ENCODE peak calls at places on chromosomes 1 and 21, in eight cellular contexts. V, I, H, B, K, O, X and A are unnamed samples.

GRCh38 chr1:23960291-23960718 is 677 bp downstream of the PNRC2 start:
- DNase-seq in X (no peak), I (no peak), V (no peak), B (no peak), H (no peak), O (peak), K (no peak), A (no peak)

GRCh38 chr21:15839026-15839425 is 109.2 kb downstream of the USP25 start:
- DNase-seq in K (no peak), I (no peak), H (no peak), B (no peak), X (no peak), V (no peak), O (no peak), A (no peak)

GRCh38 chr1:206506803-206507394 is 432 bp upstream of the RASSF5 start:
- DNase-seq in H (peak), X (no peak), I (no peak), V (peak), B (no peak), O (no peak), K (no peak), A (no peak)

GRCh38 chr1:2645143-2645542 is 12.3 kb upstream of the MMEL1 start:
- DNase-seq in H (peak), O (no peak), B (no peak), V (no peak), K (no peak), X (no peak), I (peak), A (no peak)

GRCh38 chr1:226939439-226940028 is 560 bp upstream of the COQ8A start:
- DNase-seq in B (peak), O (no peak), I (peak), V (peak), H (peak), X (no peak), K (peak), A (no peak)

GRCh38 chr1:67596674-67597073 is 88.3 kb upstream of the GADD45A start:
- DNase-seq in I (no peak), B (no peak), K (no peak), V (no peak), X (no peak), O (no peak), H (no peak), A (no peak)

GRCh38 chr21:29674343-29674742 is 265.5 kb downstream of the GRIK1 start:
- DNase-seq in I (no peak), B (no peak), X (no peak), H (no peak), O (no peak), V (no peak), K (no peak), A (no peak)

GRCh38 chr1:59477286-59477685 is 180.4 kb downstream of the FGGY start:
- DNase-seq in V (no peak), B (no peak), I (no peak), K (no peak), O (peak), H (no peak), X (peak), A (peak)

GRCh38 chr1:211736351-211736915 is 61.0 kb upstream of the NEK2 start:
- DNase-seq in I (peak), X (no peak), V (no peak), K (peak), H (no peak), O (peak), B (no peak), A (no peak)

GRCh38 chr1:226605573-226605950 is 57.0 kb downstream of the STUM start:
- DNase-seq in H (peak), V (no peak), K (no peak), B (no peak), O (no peak), I (peak), X (no peak), A (no peak)

GRCh38 chr1:29239142-29239541 is 2.8 kb downstream of the PTPRU start:
- DNase-seq in X (no peak), I (no peak), V (peak), H (no peak), K (peak), B (no peak), O (peak), A (peak)

GRCh38 chr1:66168467-66168887 is 365.5 kb upstream of the SGIP1 start:
- DNase-seq in I (no peak), H (no peak), V (no peak), O (peak), X (no peak), K (no peak), B (no peak), A (no peak)

GRCh38 chr1:183029591-183030000 is 6.4 kb downstream of the LAMC1 start:
- DNase-seq in V (no peak), I (no peak), K (no peak), H (no peak), O (peak), B (no peak), X (peak), A (no peak)

GRCh38 chr1:82227286-82227685 is 426.6 kb downstream of the ADGRL2 start:
- DNase-seq in B (no peak), X (peak), K (no peak), I (no peak), V (no peak), O (no peak), H (no peak), A (no peak)

GRCh38 chr1:61141288-61142044 is 59.1 kb downstream of the NFIA start:
- DNase-seq in H (no peak), X (no peak), B (no peak), O (peak), V (no peak), I (no peak), K (no peak), A (peak)

GRCh38 chr1:168488153-168488552 is 55.6 kb downstream of the XCL2 start:
- DNase-seq in X (no peak), B (no peak), K (peak), H (peak), V (no peak), I (peak), O (peak), A (no peak)

GRCh38 chr1:203338335-203339036 is 12.4 kb downstream of the FMOD start:
- DNase-seq in K (peak), B (peak), I (peak), V (peak), O (peak), X (peak), H (peak), A (no peak)

GRCh38 chr1:235918032-235918431 is 51.3 kb upstream of the LYST start:
- DNase-seq in V (no peak), H (no peak), X (no peak), I (no peak), B (no peak), K (no peak), O (peak), A (no peak)
- H3K27ac ChIP-seq in V (no peak), H (peak), X (peak), I (no peak), B (no peak), K (peak), O (peak), A (peak)

DNA sequence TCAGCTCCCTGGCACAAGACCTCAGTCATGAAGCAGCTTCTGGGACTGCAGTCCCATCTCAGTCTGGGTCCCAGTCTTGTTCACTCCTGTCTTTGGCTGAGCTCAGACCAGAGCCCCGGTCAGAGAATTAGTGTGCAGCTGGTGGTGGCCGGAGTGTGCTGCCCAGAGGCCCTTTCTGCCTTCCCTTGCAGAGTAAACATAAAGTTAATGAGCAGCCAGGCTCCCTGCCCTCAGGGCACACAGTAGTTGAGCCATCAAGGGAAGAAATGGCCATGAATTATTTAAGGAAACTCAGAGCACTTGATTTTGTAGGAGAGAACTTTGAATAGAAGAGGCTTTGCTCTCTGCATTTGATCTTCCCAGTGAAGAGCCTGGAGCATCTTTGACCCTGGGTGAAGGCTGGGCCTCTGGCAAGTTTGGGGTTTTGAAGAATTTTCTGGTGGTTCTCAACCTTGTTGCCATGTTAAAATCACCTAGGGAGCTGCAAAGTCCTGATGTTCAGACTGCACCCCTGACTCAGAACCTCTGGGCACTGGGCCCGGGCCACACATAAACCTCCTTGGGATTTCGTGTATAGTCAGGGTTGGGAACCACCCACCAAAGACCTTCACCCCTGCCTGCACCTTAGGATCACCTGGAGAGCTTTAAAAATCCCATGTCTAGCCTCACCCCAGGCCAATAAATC is 26.4 kb upstream of the SELENON start:
- DNase-seq in I (no peak), V (no peak), X (no peak), O (peak), K (peak), B (no peak), H (no peak), A (no peak)
- H3K27ac ChIP-seq in I (no peak), V (peak), X (no peak), O (no peak), K (no peak), B (peak), H (no peak), A (no peak)

GRCh38 chr1:224450956-224451350 is 16.4 kb upstream of the WDR26 start:
- DNase-seq in O (no peak), I (no peak), X (no peak), V (no peak), K (peak), B (no peak), H (no peak), A (no peak)
- H3K27ac ChIP-seq in O (no peak), I (no peak), X (no peak), V (no peak), K (peak), B (no peak), H (no peak), A (peak)

GRCh38 chr1:223233019-223233409 is 90.0 kb upstream of the TLR5 start:
- DNase-seq in K (no peak), I (no peak), X (no peak), V (no peak), H (no peak), B (no peak), O (no peak), A (no peak)

GRCh38 chr1:223231581-223231980 is 88.5 kb upstream of the TLR5 start:
- DNase-seq in O (no peak), X (no peak), H (no peak), B (no peak), I (no peak), K (no peak), V (no peak), A (no peak)

GRCh38 chr1:223230161-223230881 is 87.3 kb upstream of the TLR5 start:
- DNase-seq in V (no peak), H (no peak), X (peak), K (no peak), I (no peak), O (peak), B (no peak), A (peak)

GRCh38 chr1:223229756-223230155 is 86.7 kb upstream of the TLR5 start:
- DNase-seq in X (no peak), V (no peak), O (no peak), H (no peak), K (no peak), I (no peak), B (no peak), A (no peak)

GRCh38 chr1:223231011-223231572 is 88.0 kb upstream of the TLR5 start:
- DNase-seq in H (no peak), O (no peak), B (no peak), I (no peak), K (no peak), V (no peak), X (no peak), A (no peak)
- H3K27ac ChIP-seq in H (no peak), O (peak), B (peak), I (no peak), K (no peak), V (no peak), X (no peak), A (peak)

GRCh38 chr1:88773540-88774150 is 89.6 kb downstream of the PKN2 start:
- DNase-seq in H (no peak), B (no peak), O (peak), V (no peak), K (no peak), X (peak), I (no peak), A (peak)
- H3K27ac ChIP-seq in H (no peak), B (no peak), O (peak), V (no peak), K (no peak), X (no peak), I (no peak), A (peak)

DNA sequence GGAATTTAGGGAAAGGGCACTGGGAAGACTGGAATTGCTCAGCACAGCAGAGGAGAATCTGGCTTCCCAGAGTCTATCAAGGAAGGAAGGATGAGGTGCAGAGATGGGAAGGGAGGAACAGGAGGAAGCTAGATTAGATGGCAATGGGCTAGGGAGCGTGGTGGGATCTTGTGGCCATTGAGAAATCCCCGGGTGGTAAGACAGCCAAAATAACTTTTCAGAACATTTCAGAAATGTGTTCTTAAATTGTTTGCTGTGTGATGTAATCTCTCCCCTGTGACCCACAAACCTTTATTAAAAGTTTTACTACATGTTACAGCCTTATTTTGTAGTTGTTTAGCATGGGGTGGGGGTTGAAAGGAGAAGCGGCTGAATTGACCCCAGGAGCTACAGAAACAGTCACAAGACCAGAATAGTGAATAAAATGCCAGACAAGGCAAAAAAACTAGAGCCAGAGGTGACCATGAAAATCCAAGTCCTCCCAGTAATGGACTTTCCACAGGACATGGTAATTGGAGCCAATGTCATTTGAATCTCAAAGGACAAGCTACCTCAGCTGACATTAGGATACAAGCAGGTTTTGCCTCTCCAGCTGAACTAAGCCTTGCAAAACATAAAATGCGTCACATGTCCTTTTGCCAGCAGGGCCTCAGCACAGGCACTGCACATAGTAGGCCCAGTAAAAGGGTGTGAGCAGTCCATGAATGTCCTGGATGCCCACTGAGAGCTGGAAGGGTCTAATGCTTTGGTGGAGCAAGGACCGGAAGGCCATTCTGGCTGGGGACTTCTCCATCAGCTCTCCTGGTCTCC is 980 bp upstream of the AHCYL1 start:
- DNase-seq in H (no peak), O (no peak), V (no peak), B (no peak), K (no peak), X (no peak), I (no peak), A (no peak)
- H3K27ac ChIP-seq in H (peak), O (peak), V (no peak), B (no peak), K (peak), X (no peak), I (no peak), A (no peak)

GRCh38 chr1:181114574-181115366 is 26.3 kb downstream of the IER5 start:
- DNase-seq in B (no peak), H (no peak), I (no peak), V (no peak), O (no peak), K (no peak), X (no peak), A (no peak)

GRCh38 chr1:181115367-181115684 is 26.8 kb downstream of the IER5 start:
- DNase-seq in K (no peak), B (no peak), O (no peak), V (no peak), X (no peak), I (no peak), H (no peak), A (no peak)

GRCh38 chr1:181117648-181118449 is 29.3 kb downstream of the IER5 start:
- DNase-seq in O (peak), V (peak), K (peak), B (no peak), H (no peak), X (no peak), I (no peak), A (peak)

GRCh38 chr1:181119076-181119989 is 30.8 kb downstream of the IER5 start:
- DNase-seq in H (no peak), O (peak), B (no peak), V (no peak), X (no peak), I (no peak), K (peak), A (peak)

GRCh38 chr1:181116819-181117390 is 28.4 kb downstream of the IER5 start:
- DNase-seq in O (no peak), X (no peak), K (no peak), V (no peak), I (no peak), H (no peak), B (no peak), A (no peak)
- H3K27ac ChIP-seq in O (peak), X (no peak), K (peak), V (no peak), I (no peak), H (no peak), B (no peak), A (peak)

GRCh38 chr1:161193561-161194235 is 5.2 kb downstream of the ADAMTS4 start:
- DNase-seq in X (no peak), V (no peak), H (peak), I (peak), K (no peak), B (no peak), O (no peak), A (no peak)

GRCh38 chr1:161196521-161197451 is 2.1 kb downstream of the ADAMTS4 start:
- DNase-seq in X (peak), O (peak), V (no peak), K (no peak), I (peak), H (peak), B (no peak), A (no peak)

GRCh38 chr1:161196111-161196510 is 2.7 kb downstream of the ADAMTS4 start:
- DNase-seq in V (no peak), I (peak), K (no peak), H (no peak), B (no peak), X (no peak), O (no peak), A (no peak)

GRCh38 chr1:161192476-161193465 is 6.1 kb downstream of the ADAMTS4 start:
- DNase-seq in X (peak), H (peak), K (no peak), V (peak), O (peak), B (peak), I (peak), A (no peak)

GRCh38 chr1:161195171-161195570 is 3.7 kb downstream of the ADAMTS4 start:
- DNase-seq in I (peak), O (no peak), V (no peak), X (no peak), K (no peak), H (peak), B (no peak), A (no peak)
- H3K27ac ChIP-seq in I (no peak), O (no peak), V (no peak), X (no peak), K (peak), H (no peak), B (no peak), A (no peak)

GRCh38 chr1:84253891-84254290 is 47.6 kb upstream of the SAMD13 start:
- DNase-seq in X (peak), B (no peak), O (peak), H (peak), V (no peak), I (no peak), K (peak), A (peak)
- H3K27ac ChIP-seq in X (peak), B (no peak), O (peak), H (peak), V (no peak), I (no peak), K (no peak), A (peak)

DNA sequence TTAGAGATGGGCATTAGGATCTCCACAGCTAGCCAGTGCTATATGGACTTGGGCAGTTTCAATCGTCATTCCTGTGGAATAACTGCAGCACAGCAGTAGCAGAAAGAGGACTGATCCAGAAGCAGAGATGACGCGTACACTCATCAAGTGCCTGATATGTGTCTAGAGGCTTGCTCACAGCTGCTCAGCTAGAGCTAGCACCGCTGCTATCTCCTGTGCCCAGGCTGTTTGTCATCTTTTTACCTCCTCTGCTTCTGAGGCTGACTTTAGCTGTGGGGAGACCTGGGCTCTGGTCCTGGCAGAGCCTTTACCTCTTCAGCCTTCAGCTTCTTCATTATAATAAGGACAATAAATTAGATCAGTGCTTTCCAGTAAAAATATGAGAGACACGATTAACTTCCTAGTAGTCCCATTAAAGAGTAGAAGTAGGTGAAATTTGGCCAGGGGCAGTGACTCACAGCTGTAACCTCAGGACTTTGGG is 5.3 kb downstream of the TENT5C start:
- DNase-seq in V (peak), H (no peak), I (no peak), K (no peak), O (no peak), X (no peak), B (no peak), A (no peak)
- H3K27ac ChIP-seq in V (no peak), H (no peak), I (no peak), K (no peak), O (no peak), X (no peak), B (no peak), A (no peak)